ENCODE peak calls at places on chromosomes 1 and 21, in ten cellular contexts. One of them, this sample, is unnamed.

GRCh38 chr21:29677326-29677725 is 262.5 kb downstream of the GRIK1 start:
- DNase-seq in HEK293T: no peak
- DNase-seq in HTR-8/SVneo: no peak
- DNase-seq in mucosa of gallbladder: no peak
- DNase-seq in left cardiac atrium: no peak
- DNase-seq in Right ventricle myocardium inferior: no peak
- DNase-seq in nephron progenitor cell: no peak
- DNase-seq in mammary epithelial cell: no peak
- DNase-seq in naive thymus-derived CD8-positive, alpha-beta T cell: no peak
- DNase-seq in mesothelial cell of epicardium: no peak
- DNase-seq in this sample: no peak

GRCh38 chr1:224175615-224176014 is 7.4 kb upstream of the DEGS1 start:
- DNase-seq in HTR-8/SVneo: no peak
- DNase-seq in nephron progenitor cell: peak; percentile 59
- DNase-seq in naive thymus-derived CD8-positive, alpha-beta T cell: no peak
- DNase-seq in mesothelial cell of epicardium: peak; percentile 68
- DNase-seq in mucosa of gallbladder: no peak
- DNase-seq in Right ventricle myocardium inferior: no peak
- DNase-seq in HEK293T: no peak
- DNase-seq in left cardiac atrium: peak; percentile 71
- DNase-seq in mammary epithelial cell: no peak
- DNase-seq in this sample: no peak

GRCh38 chr1:212699839-212700596 is at the start of gene BATF3:
- DNase-seq in mammary epithelial cell: no peak
- DNase-seq in left cardiac atrium: peak; percentile 73
- DNase-seq in HTR-8/SVneo: no peak
- DNase-seq in nephron progenitor cell: peak; percentile 67
- DNase-seq in mucosa of gallbladder: peak; percentile 16
- DNase-seq in naive thymus-derived CD8-positive, alpha-beta T cell: peak; percentile 31
- DNase-seq in mesothelial cell of epicardium: peak; percentile 42
- DNase-seq in HEK293T: no peak
- DNase-seq in Right ventricle myocardium inferior: peak; percentile 85
- DNase-seq in this sample: no peak

GRCh38 chr1:244214009-244214967 is 163.2 kb downstream of the ZBTB18 start:
- DNase-seq in nephron progenitor cell: no peak
- DNase-seq in mammary epithelial cell: peak; percentile 82
- DNase-seq in mesothelial cell of epicardium: peak; percentile 67
- DNase-seq in mucosa of gallbladder: no peak
- DNase-seq in HEK293T: peak; percentile 73
- DNase-seq in Right ventricle myocardium inferior: no peak
- DNase-seq in left cardiac atrium: peak; percentile 32
- DNase-seq in HTR-8/SVneo: peak; percentile 96
- DNase-seq in naive thymus-derived CD8-positive, alpha-beta T cell: no peak
- DNase-seq in this sample: peak; percentile 99

GRCh38 chr1:55402117-55402516 is 187.0 kb upstream of the USP24 start:
- DNase-seq in nephron progenitor cell: no peak
- DNase-seq in mesothelial cell of epicardium: no peak
- DNase-seq in mucosa of gallbladder: no peak
- DNase-seq in HEK293T: no peak
- DNase-seq in Right ventricle myocardium inferior: no peak
- DNase-seq in HTR-8/SVneo: no peak
- DNase-seq in naive thymus-derived CD8-positive, alpha-beta T cell: no peak
- DNase-seq in mammary epithelial cell: no peak
- DNase-seq in left cardiac atrium: no peak
- DNase-seq in this sample: peak; percentile 7

GRCh38 chr1:68322837-68323687 is 90.7 kb upstream of the WLS start:
- DNase-seq in mucosa of gallbladder: no peak
- DNase-seq in nephron progenitor cell: peak; percentile 17
- DNase-seq in left cardiac atrium: no peak
- DNase-seq in HTR-8/SVneo: no peak
- DNase-seq in Right ventricle myocardium inferior: no peak
- DNase-seq in mammary epithelial cell: peak; percentile 47
- DNase-seq in naive thymus-derived CD8-positive, alpha-beta T cell: no peak
- DNase-seq in mesothelial cell of epicardium: no peak
- DNase-seq in HEK293T: no peak
- DNase-seq in this sample: peak; percentile 71

GRCh38 chr1:31183927-31184554 is 55.6 kb downstream of the NKAIN1 start:
- DNase-seq in HTR-8/SVneo: peak; percentile 46
- DNase-seq in Right ventricle myocardium inferior: no peak
- DNase-seq in mesothelial cell of epicardium: peak; percentile 68
- DNase-seq in mammary epithelial cell: no peak
- DNase-seq in naive thymus-derived CD8-positive, alpha-beta T cell: peak; percentile 17
- DNase-seq in HEK293T: peak; percentile 83
- DNase-seq in left cardiac atrium: no peak
- DNase-seq in nephron progenitor cell: peak; percentile 74
- DNase-seq in mucosa of gallbladder: peak; percentile 48
- DNase-seq in this sample: no peak

GRCh38 chr1:185245466-185245865 is 71.6 kb downstream of the IVNS1ABP start:
- DNase-seq in HEK293T: no peak
- DNase-seq in HTR-8/SVneo: no peak
- DNase-seq in mucosa of gallbladder: no peak
- DNase-seq in naive thymus-derived CD8-positive, alpha-beta T cell: no peak
- DNase-seq in mammary epithelial cell: no peak
- DNase-seq in Right ventricle myocardium inferior: no peak
- DNase-seq in left cardiac atrium: no peak
- DNase-seq in nephron progenitor cell: no peak
- DNase-seq in mesothelial cell of epicardium: no peak
- DNase-seq in this sample: no peak

GRCh38 chr1:199704231-199704630 is 323.3 kb upstream of the NR5A2 start:
- DNase-seq in mucosa of gallbladder: no peak
- DNase-seq in nephron progenitor cell: no peak
- DNase-seq in HEK293T: no peak
- DNase-seq in naive thymus-derived CD8-positive, alpha-beta T cell: no peak
- DNase-seq in mesothelial cell of epicardium: no peak
- DNase-seq in HTR-8/SVneo: no peak
- DNase-seq in Right ventricle myocardium inferior: no peak
- DNase-seq in mammary epithelial cell: no peak
- DNase-seq in left cardiac atrium: no peak
- DNase-seq in this sample: no peak

GRCh38 chr1:206816390-206817287 is 44.3 kb upstream of the IL10 start:
- DNase-seq in nephron progenitor cell: no peak
- DNase-seq in HTR-8/SVneo: no peak
- DNase-seq in left cardiac atrium: no peak
- DNase-seq in mucosa of gallbladder: no peak
- DNase-seq in mammary epithelial cell: no peak
- DNase-seq in HEK293T: no peak
- DNase-seq in naive thymus-derived CD8-positive, alpha-beta T cell: peak; percentile 62
- DNase-seq in mesothelial cell of epicardium: no peak
- DNase-seq in Right ventricle myocardium inferior: no peak
- DNase-seq in this sample: no peak

GRCh38 chr1:156282479-156283222 is at the start of gene SMG5:
- DNase-seq in HTR-8/SVneo: peak; percentile 95
- DNase-seq in nephron progenitor cell: peak; percentile 93
- DNase-seq in mesothelial cell of epicardium: peak; percentile 94
- DNase-seq in left cardiac atrium: peak; percentile 97
- DNase-seq in mammary epithelial cell: peak; percentile 98
- DNase-seq in Right ventricle myocardium inferior: peak; percentile 98
- DNase-seq in mucosa of gallbladder: peak; percentile 98
- DNase-seq in HEK293T: peak; percentile 100
- DNase-seq in naive thymus-derived CD8-positive, alpha-beta T cell: peak; percentile 98
- DNase-seq in this sample: peak; percentile 94

GRCh38 chr21:43317254-43317748 is 109.6 kb downstream of the SIK1 start:
- DNase-seq in HTR-8/SVneo: no peak
- DNase-seq in mesothelial cell of epicardium: no peak
- DNase-seq in nephron progenitor cell: no peak
- DNase-seq in Right ventricle myocardium inferior: peak; percentile 54
- DNase-seq in naive thymus-derived CD8-positive, alpha-beta T cell: no peak
- DNase-seq in mammary epithelial cell: no peak
- DNase-seq in left cardiac atrium: no peak
- DNase-seq in mucosa of gallbladder: no peak
- DNase-seq in HEK293T: no peak
- DNase-seq in this sample: no peak

GRCh38 chr1:51627672-51628071 is 10.8 kb downstream of the OSBPL9 start:
- DNase-seq in mammary epithelial cell: peak; percentile 52
- DNase-seq in left cardiac atrium: no peak
- DNase-seq in HEK293T: peak; percentile 30
- DNase-seq in Right ventricle myocardium inferior: no peak
- DNase-seq in mucosa of gallbladder: no peak
- DNase-seq in HTR-8/SVneo: peak; percentile 48
- DNase-seq in nephron progenitor cell: no peak
- DNase-seq in naive thymus-derived CD8-positive, alpha-beta T cell: peak; percentile 21
- DNase-seq in mesothelial cell of epicardium: no peak
- DNase-seq in this sample: no peak

GRCh38 chr1:221725683-221726330 is 16.1 kb downstream of the DUSP10 start:
- DNase-seq in nephron progenitor cell: no peak
- DNase-seq in HTR-8/SVneo: no peak
- DNase-seq in mucosa of gallbladder: no peak
- DNase-seq in mesothelial cell of epicardium: no peak
- DNase-seq in HEK293T: no peak
- DNase-seq in Right ventricle myocardium inferior: no peak
- DNase-seq in naive thymus-derived CD8-positive, alpha-beta T cell: no peak
- DNase-seq in left cardiac atrium: no peak
- DNase-seq in mammary epithelial cell: no peak
- DNase-seq in this sample: no peak

GRCh38 chr1:98304888-98305287 is 356.6 kb upstream of the SNX7 start:
- DNase-seq in naive thymus-derived CD8-positive, alpha-beta T cell: no peak
- DNase-seq in mesothelial cell of epicardium: no peak
- DNase-seq in nephron progenitor cell: no peak
- DNase-seq in HEK293T: no peak
- DNase-seq in left cardiac atrium: no peak
- DNase-seq in HTR-8/SVneo: no peak
- DNase-seq in mammary epithelial cell: no peak
- DNase-seq in Right ventricle myocardium inferior: no peak
- DNase-seq in mucosa of gallbladder: no peak
- DNase-seq in this sample: no peak

GRCh38 chr1:22208265-22208972 is 65.5 kb upstream of the WNT4 start:
- DNase-seq in nephron progenitor cell: peak; percentile 42
- DNase-seq in left cardiac atrium: no peak
- DNase-seq in naive thymus-derived CD8-positive, alpha-beta T cell: no peak
- DNase-seq in mesothelial cell of epicardium: no peak
- DNase-seq in Right ventricle myocardium inferior: no peak
- DNase-seq in mammary epithelial cell: no peak
- DNase-seq in mucosa of gallbladder: no peak
- DNase-seq in HEK293T: no peak
- DNase-seq in HTR-8/SVneo: no peak
- DNase-seq in this sample: no peak

GRCh38 chr1:5093042-5093441 is 438.6 kb downstream of the AJAP1 start:
- DNase-seq in left cardiac atrium: no peak
- DNase-seq in mesothelial cell of epicardium: no peak
- DNase-seq in mammary epithelial cell: no peak
- DNase-seq in nephron progenitor cell: no peak
- DNase-seq in HEK293T: no peak
- DNase-seq in HTR-8/SVneo: no peak
- DNase-seq in Right ventricle myocardium inferior: no peak
- DNase-seq in naive thymus-derived CD8-positive, alpha-beta T cell: no peak
- DNase-seq in mucosa of gallbladder: no peak
- DNase-seq in this sample: no peak

GRCh38 chr21:21481238-21481637 is 483.0 kb downstream of the NCAM2 start:
- DNase-seq in HEK293T: no peak
- DNase-seq in naive thymus-derived CD8-positive, alpha-beta T cell: no peak
- DNase-seq in mucosa of gallbladder: no peak
- DNase-seq in mesothelial cell of epicardium: no peak
- DNase-seq in HTR-8/SVneo: no peak
- DNase-seq in nephron progenitor cell: no peak
- DNase-seq in left cardiac atrium: no peak
- DNase-seq in Right ventricle myocardium inferior: no peak
- DNase-seq in mammary epithelial cell: no peak
- DNase-seq in this sample: no peak

GRCh38 chr1:101124405-101124804 is 98.8 kb upstream of the DPH5 start:
- DNase-seq in left cardiac atrium: no peak
- DNase-seq in HTR-8/SVneo: no peak
- DNase-seq in mammary epithelial cell: peak; percentile 13
- DNase-seq in HEK293T: no peak
- DNase-seq in naive thymus-derived CD8-positive, alpha-beta T cell: no peak
- DNase-seq in nephron progenitor cell: no peak
- DNase-seq in Right ventricle myocardium inferior: no peak
- DNase-seq in mucosa of gallbladder: no peak
- DNase-seq in mesothelial cell of epicardium: no peak
- DNase-seq in this sample: no peak

GRCh38 chr1:91753878-91754277 is 132.1 kb downstream of the TGFBR3 start:
- DNase-seq in Right ventricle myocardium inferior: no peak
- DNase-seq in left cardiac atrium: no peak
- DNase-seq in HEK293T: no peak
- DNase-seq in mucosa of gallbladder: no peak
- DNase-seq in naive thymus-derived CD8-positive, alpha-beta T cell: no peak
- DNase-seq in nephron progenitor cell: no peak
- DNase-seq in HTR-8/SVneo: no peak
- DNase-seq in mesothelial cell of epicardium: no peak
- DNase-seq in mammary epithelial cell: no peak
- DNase-seq in this sample: no peak

GRCh38 chr1:148353461-148354283 is 129.4 kb downstream of the PPIAL4G start:
- DNase-seq in HTR-8/SVneo: no peak
- DNase-seq in mesothelial cell of epicardium: no peak
- DNase-seq in left cardiac atrium: no peak
- DNase-seq in Right ventricle myocardium inferior: no peak
- DNase-seq in mucosa of gallbladder: no peak
- DNase-seq in HEK293T: peak; percentile 12
- DNase-seq in mammary epithelial cell: peak; percentile 74
- DNase-seq in naive thymus-derived CD8-positive, alpha-beta T cell: peak; percentile 34
- DNase-seq in nephron progenitor cell: peak; percentile 15
- DNase-seq in this sample: no peak

GRCh38 chr1:244796719-244797406 is 38.6 kb upstream of the COX20 start:
- DNase-seq in mesothelial cell of epicardium: peak; percentile 74
- DNase-seq in HEK293T: peak; percentile 70
- DNase-seq in naive thymus-derived CD8-positive, alpha-beta T cell: peak; percentile 51
- DNase-seq in mucosa of gallbladder: peak; percentile 68
- DNase-seq in mammary epithelial cell: peak; percentile 44
- DNase-seq in Right ventricle myocardium inferior: no peak
- DNase-seq in HTR-8/SVneo: peak; percentile 69
- DNase-seq in left cardiac atrium: peak; percentile 50
- DNase-seq in nephron progenitor cell: peak; percentile 70
- DNase-seq in this sample: no peak